ENCODE peak calls at places on chromosome 4, in seven cellular contexts. One of them, this sample, is unnamed. For H3K4me1, the result is how much of the 10 kb centered on the place peaks cover.

GRCh38 chr4:52979020-52979419 is 116.9 kb downstream of the RASL11B start:
- DNase-seq in SK-N-SH: no peak
- DNase-seq in H1: no peak
- DNase-seq in GM12878: no peak
- DNase-seq in K562: no peak
- DNase-seq in suprapubic skin: no peak
- DNase-seq in HepG2: no peak
- DNase-seq in this sample: no peak

GRCh38 chr4:113368056-113368455 is 318.6 kb downstream of the ANK2 start:
- DNase-seq in SK-N-SH: no peak
- DNase-seq in H1: no peak
- DNase-seq in GM12878: no peak
- DNase-seq in K562: no peak
- DNase-seq in suprapubic skin: no peak
- DNase-seq in HepG2: no peak
- DNase-seq in this sample: no peak

GRCh38 chr4:158316264-158316663 is 106.0 kb downstream of the TMEM144 start:
- DNase-seq in SK-N-SH: no peak
- DNase-seq in H1: no peak
- DNase-seq in GM12878: no peak
- DNase-seq in K562: no peak
- DNase-seq in suprapubic skin: no peak
- DNase-seq in HepG2: no peak
- DNase-seq in this sample: no peak

GRCh38 chr4:72525938-72526337 is 43.1 kb downstream of the ADAMTS3 start:
- DNase-seq in SK-N-SH: no peak
- DNase-seq in H1: no peak
- DNase-seq in GM12878: no peak
- DNase-seq in K562: no peak
- DNase-seq in suprapubic skin: no peak
- DNase-seq in HepG2: no peak
- DNase-seq in this sample: no peak

GRCh38 chr4:37268311-37268710 is 23.8 kb downstream of the NWD2 start:
- DNase-seq in SK-N-SH: no peak
- DNase-seq in H1: no peak
- DNase-seq in GM12878: no peak
- DNase-seq in K562: no peak
- DNase-seq in suprapubic skin: no peak
- DNase-seq in HepG2: no peak
- DNase-seq in this sample: no peak

GRCh38 chr4:77905651-77906263 is 43.1 kb downstream of the MRPL1 start:
- DNase-seq in SK-N-SH: peak
- DNase-seq in H1: no peak
- DNase-seq in GM12878: no peak
- DNase-seq in K562: peak
- DNase-seq in suprapubic skin: no peak
- DNase-seq in HepG2: no peak
- DNase-seq in this sample: no peak

GRCh38 chr4:55136634-55137033 is 11.2 kb upstream of the KDR start:
- DNase-seq in SK-N-SH: no peak
- DNase-seq in H1: no peak
- DNase-seq in GM12878: no peak
- DNase-seq in K562: no peak
- DNase-seq in suprapubic skin: no peak
- DNase-seq in HepG2: no peak
- DNase-seq in this sample: no peak

GRCh38 chr4:37662861-37663390 is 23.2 kb downstream of the RELL1 start:
- DNase-seq in SK-N-SH: no peak
- DNase-seq in H1: no peak
- DNase-seq in GM12878: no peak
- DNase-seq in K562: no peak
- DNase-seq in suprapubic skin: no peak
- DNase-seq in HepG2: peak
- DNase-seq in this sample: no peak

GRCh38 chr4:154142664-154143063 is 348.9 kb downstream of the DCHS2 start:
- DNase-seq in SK-N-SH: no peak
- DNase-seq in H1: no peak
- DNase-seq in GM12878: no peak
- DNase-seq in K562: no peak
- DNase-seq in suprapubic skin: no peak
- DNase-seq in HepG2: no peak
- DNase-seq in this sample: no peak

GRCh38 chr4:84401669-84402068 is 97.4 kb downstream of the NKX6-1 start:
- DNase-seq in SK-N-SH: no peak
- DNase-seq in H1: no peak
- DNase-seq in GM12878: no peak
- DNase-seq in K562: no peak
- DNase-seq in suprapubic skin: no peak
- DNase-seq in HepG2: no peak
- DNase-seq in this sample: no peak

GRCh38 chr4:17366496-17366895 is 145.4 kb downstream of the QDPR start:
- DNase-seq in SK-N-SH: no peak
- DNase-seq in H1: no peak
- DNase-seq in GM12878: no peak
- DNase-seq in K562: no peak
- DNase-seq in suprapubic skin: no peak
- DNase-seq in HepG2: no peak
- DNase-seq in this sample: no peak

GRCh38 chr4:150632639-150633038 is 50.7 kb downstream of the MAB21L2 start:
- DNase-seq in SK-N-SH: no peak
- DNase-seq in H1: no peak
- DNase-seq in GM12878: no peak
- DNase-seq in K562: no peak
- DNase-seq in suprapubic skin: no peak
- DNase-seq in HepG2: no peak
- DNase-seq in this sample: no peak

DNA sequence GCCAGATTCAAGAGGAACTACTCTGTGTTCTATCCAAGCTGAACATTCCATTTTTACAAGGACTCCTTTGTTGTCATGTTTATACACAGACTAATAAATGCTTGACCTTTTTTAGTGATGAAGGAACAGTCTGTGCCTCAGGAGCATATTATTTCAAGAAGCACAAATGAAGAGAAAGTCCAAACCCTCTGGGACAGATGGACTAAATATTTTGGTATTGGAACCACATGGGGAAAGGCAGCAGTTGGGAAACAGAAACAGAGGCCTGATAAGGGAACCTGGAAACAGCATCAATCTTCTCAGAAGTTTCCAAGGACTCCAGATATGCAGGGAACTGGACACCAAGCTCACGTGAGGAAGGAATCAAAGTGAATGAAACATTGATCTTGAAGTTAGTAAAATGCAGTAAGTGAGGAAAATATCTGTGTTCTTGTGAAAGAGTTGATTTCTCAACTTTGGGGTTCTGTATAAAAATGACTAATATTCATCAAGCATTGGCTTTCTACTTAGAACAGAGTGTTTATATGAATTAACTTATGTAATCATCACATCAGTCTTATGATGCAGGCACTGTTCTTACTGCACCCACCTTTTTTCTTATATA is 149.0 kb upstream of the JADE1 start:
- DNase-seq in SK-N-SH: no peak
- DNase-seq in H1: no peak
- DNase-seq in GM12878: no peak
- DNase-seq in K562: no peak
- DNase-seq in suprapubic skin: no peak
- DNase-seq in HepG2: no peak
- DNase-seq in this sample: peak
- TF ChIP-seq EP300 in SK-N-SH: no peak
- TF ChIP-seq EP300 in H1: no peak
- TF ChIP-seq EP300 in GM12878: no peak
- TF ChIP-seq EP300 in K562: no peak
- TF ChIP-seq EP300 in suprapubic skin: peak
- TF ChIP-seq EP300 in HepG2: no peak
- TF ChIP-seq EP300 in this sample: peak

GRCh38 chr4:183897193-183897592 is 7.9 kb upstream of the STOX2 start:
- DNase-seq in SK-N-SH: no peak
- DNase-seq in H1: no peak
- DNase-seq in GM12878: no peak
- DNase-seq in K562: no peak
- DNase-seq in suprapubic skin: no peak
- DNase-seq in HepG2: no peak
- DNase-seq in this sample: no peak
- H3K4me1 ChIP-seq in SK-N-SH: under half
- H3K4me1 ChIP-seq in H1: under half
- H3K4me1 ChIP-seq in GM12878: under half
- H3K4me1 ChIP-seq in K562: under half
- H3K4me1 ChIP-seq in suprapubic skin: under half
- H3K4me1 ChIP-seq in HepG2: under half
- H3K4me1 ChIP-seq in this sample: under half

DNA sequence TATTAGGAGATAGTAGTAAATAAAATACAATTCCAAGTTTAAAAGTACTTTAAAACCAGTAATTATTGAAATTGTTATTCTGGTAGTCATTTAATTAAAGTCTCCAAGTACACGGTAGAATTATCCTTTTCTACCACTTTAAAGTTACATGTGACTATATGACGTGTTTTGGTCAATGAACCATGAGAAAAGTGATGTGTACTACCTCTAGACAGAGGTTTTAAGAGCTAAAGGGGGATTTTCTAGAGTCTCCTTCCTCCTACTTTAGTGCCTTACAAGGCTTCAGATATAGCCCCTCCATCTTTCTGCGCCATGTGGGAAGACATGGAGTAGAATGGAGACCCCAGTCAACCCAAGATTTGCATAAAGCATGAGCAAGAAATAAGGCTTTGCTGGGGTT is 2296.6 kb upstream of the AGA start:
- DNase-seq in SK-N-SH: no peak
- DNase-seq in H1: no peak
- DNase-seq in GM12878: no peak
- DNase-seq in K562: no peak
- DNase-seq in suprapubic skin: no peak
- DNase-seq in HepG2: no peak
- DNase-seq in this sample: no peak
- TF ChIP-seq POLR2AphosphoS5 in SK-N-SH: no peak
- TF ChIP-seq POLR2AphosphoS5 in H1: no peak
- TF ChIP-seq POLR2AphosphoS5 in GM12878: no peak
- TF ChIP-seq POLR2AphosphoS5 in K562: no peak
- TF ChIP-seq POLR2AphosphoS5 in suprapubic skin: no peak
- TF ChIP-seq POLR2AphosphoS5 in HepG2: no peak
- TF ChIP-seq POLR2AphosphoS5 in this sample: no peak

GRCh38 chr4:7655549-7656243 is 221.0 kb upstream of the PSAPL1 start:
- DNase-seq in SK-N-SH: peak
- DNase-seq in H1: no peak
- DNase-seq in GM12878: no peak
- DNase-seq in K562: peak
- DNase-seq in suprapubic skin: no peak
- DNase-seq in HepG2: no peak
- DNase-seq in this sample: no peak
- TF ChIP-seq EP300 in SK-N-SH: peak
- TF ChIP-seq EP300 in H1: no peak
- TF ChIP-seq EP300 in GM12878: no peak
- TF ChIP-seq EP300 in K562: no peak
- TF ChIP-seq EP300 in suprapubic skin: no peak
- TF ChIP-seq EP300 in HepG2: no peak
- TF ChIP-seq EP300 in this sample: no peak